ENCODE peak calls at places on chromosome 2, in four cellular contexts. One of them, this sample, is unnamed.

GRCh38 chr2:127003028-127003800 is 103.7 kb downstream of the BIN1 start:
- DNase-seq in ureter: no peak
- DNase-seq in sigmoid colon: no peak
- DNase-seq in right atrium auricular region: no peak
- DNase-seq in this sample: no peak

GRCh38 chr2:200026312-200026711 is 70.9 kb downstream of the MAIP1 start:
- DNase-seq in ureter: no peak
- DNase-seq in sigmoid colon: no peak
- DNase-seq in right atrium auricular region: no peak
- DNase-seq in this sample: no peak

GRCh38 chr2:207073791-207074678 is 91.7 kb downstream of the KLF7 start:
- DNase-seq in ureter: no peak
- DNase-seq in sigmoid colon: no peak
- DNase-seq in right atrium auricular region: no peak
- DNase-seq in this sample: peak; percentile 56

GRCh38 chr2:203631068-203631757 is 75.2 kb upstream of the CD28 start:
- DNase-seq in ureter: no peak
- DNase-seq in sigmoid colon: no peak
- DNase-seq in right atrium auricular region: no peak
- DNase-seq in this sample: no peak

GRCh38 chr2:177279847-177280246 is 15.3 kb upstream of the NFE2L2 start:
- DNase-seq in ureter: no peak
- DNase-seq in sigmoid colon: no peak
- DNase-seq in right atrium auricular region: no peak
- DNase-seq in this sample: no peak

GRCh38 chr2:10144771-10145518 is 22.4 kb downstream of the RRM2 start:
- DNase-seq in ureter: no peak
- DNase-seq in sigmoid colon: no peak
- DNase-seq in right atrium auricular region: no peak
- DNase-seq in this sample: no peak

GRCh38 chr2:99640568-99641215 is 150.9 kb upstream of the REV1 start:
- DNase-seq in ureter: no peak
- DNase-seq in sigmoid colon: no peak
- DNase-seq in right atrium auricular region: no peak
- DNase-seq in this sample: no peak

GRCh38 chr2:224178085-224178484 is 139.0 kb upstream of the SERPINE2 start:
- DNase-seq in ureter: no peak
- DNase-seq in sigmoid colon: no peak
- DNase-seq in right atrium auricular region: no peak
- DNase-seq in this sample: no peak

GRCh38 chr2:238509151-238509820 is 82.6 kb downstream of the ASB1 start:
- DNase-seq in ureter: no peak
- DNase-seq in sigmoid colon: no peak
- DNase-seq in right atrium auricular region: no peak
- DNase-seq in this sample: no peak

This sample was measured in activated naive CD8-positive, alpha-beta T cell treated with anti-CD3 and anti-CD28 coated beads for 36 hours.